ENCODE peak calls at places on chromosomes 2 and 18, in ten cellular contexts. O is GM12878, J is WERI-Rb-1, I is K562, X is fibroblast of mammary gland, K is AG04450, W is tibial artery, C is BE2C, U is kidney epithelial cell, V is A673. M is an unnamed sample.

GRCh38 chr2:85707304-85707703 is 13.1 kb downstream of the GNLY start:
- DNase-seq in O (peak; percentile 75), J (peak; percentile 62), I (peak; percentile 87), X (peak; percentile 94), K (peak; percentile 87), W (peak; percentile 68), C (peak; percentile 59), U (peak; percentile 78), V (peak; percentile 89), M (peak; percentile 92)

GRCh38 chr2:138475394-138475793 is 26.2 kb upstream of the SPOPL start:
- DNase-seq in O (peak; percentile 53), J (no peak), I (no peak), X (no peak), K (no peak), W (no peak), C (no peak), U (no peak), V (no peak), M (no peak)

GRCh38 chr2:126534508-126534907 is 121.5 kb upstream of the GYPC start:
- DNase-seq in O (no peak), J (no peak), I (no peak), X (no peak), K (no peak), W (no peak), C (no peak), U (no peak), V (no peak), M (no peak)

GRCh38 chr2:102155703-102156515 is 13.4 kb downstream of the IL1R1 start:
- DNase-seq in O (no peak), J (no peak), I (no peak), X (peak; percentile 82), K (no peak), W (peak; percentile 76), C (no peak), U (no peak), V (no peak), M (no peak)

GRCh38 chr2:77469086-77469485 is 53.1 kb downstream of the LRRTM4 start:
- DNase-seq in O (no peak), J (no peak), I (no peak), X (no peak), K (no peak), W (no peak), C (no peak), U (no peak), V (no peak), M (no peak)

GRCh38 chr2:58918138-58918537 is 677.0 kb upstream of the FANCL start:
- DNase-seq in O (no peak), J (no peak), I (no peak), X (peak; percentile 44), K (peak; percentile 26), W (no peak), C (no peak), U (no peak), V (no peak), M (no peak)

GRCh38 chr2:233131991-233132390 is 71.8 kb downstream of the INPP5D start:
- DNase-seq in O (no peak), J (no peak), I (no peak), X (no peak), K (no peak), W (no peak), C (no peak), U (peak; percentile 1), V (no peak), M (no peak)

GRCh38 chr2:100757621-100758394 is 62.1 kb upstream of the NPAS2 start:
- DNase-seq in O (no peak), J (no peak), I (no peak), X (peak; percentile 98), K (peak; percentile 84), W (no peak), C (no peak), U (no peak), V (peak; percentile 33), M (peak; percentile 91)

GRCh38 chr2:223967981-223968380 is 10.7 kb downstream of the MRPL44 start:
- DNase-seq in O (no peak), J (no peak), I (no peak), X (peak; percentile 84), K (no peak), W (no peak), C (no peak), U (no peak), V (no peak), M (no peak)

GRCh38 chr2:165793161-165793778 is 777 bp downstream of the GALNT3 start:
- DNase-seq in O (no peak), J (no peak), I (no peak), X (no peak), K (no peak), W (no peak), C (no peak), U (no peak), V (no peak), M (no peak)

GRCh38 chr2:113910110-113910717 is 20.3 kb downstream of the ACTR3 start:
- DNase-seq in O (no peak), J (no peak), I (peak; percentile 26), X (peak; percentile 29), K (no peak), W (no peak), C (no peak), U (no peak), V (no peak), M (no peak)

GRCh38 chr2:222180619-222181018 is 118.2 kb downstream of the PAX3 start:
- DNase-seq in O (no peak), J (no peak), I (no peak), X (peak; percentile 2), K (no peak), W (no peak), C (no peak), U (no peak), V (no peak), M (no peak)

GRCh38 chr18:59067873-59068272 is 71.8 kb upstream of the SEC11C start:
- DNase-seq in O (no peak), J (peak; percentile 56), I (peak; percentile 6), X (peak; percentile 43), K (no peak), W (no peak), C (peak; percentile 8), U (no peak), V (peak; percentile 41), M (no peak)

GRCh38 chr2:27461118-27461517 is 18.9 kb downstream of the KRTCAP3 start:
- DNase-seq in O (no peak), J (no peak), I (peak; percentile 78), X (no peak), K (no peak), W (no peak), C (no peak), U (no peak), V (no peak), M (no peak)

GRCh38 chr2:204749319-204749718 is 204.0 kb downstream of the PARD3B start:
- DNase-seq in O (no peak), J (no peak), I (no peak), X (peak; percentile 80), K (no peak), W (no peak), C (no peak), U (no peak), V (no peak), M (no peak)

DNA sequence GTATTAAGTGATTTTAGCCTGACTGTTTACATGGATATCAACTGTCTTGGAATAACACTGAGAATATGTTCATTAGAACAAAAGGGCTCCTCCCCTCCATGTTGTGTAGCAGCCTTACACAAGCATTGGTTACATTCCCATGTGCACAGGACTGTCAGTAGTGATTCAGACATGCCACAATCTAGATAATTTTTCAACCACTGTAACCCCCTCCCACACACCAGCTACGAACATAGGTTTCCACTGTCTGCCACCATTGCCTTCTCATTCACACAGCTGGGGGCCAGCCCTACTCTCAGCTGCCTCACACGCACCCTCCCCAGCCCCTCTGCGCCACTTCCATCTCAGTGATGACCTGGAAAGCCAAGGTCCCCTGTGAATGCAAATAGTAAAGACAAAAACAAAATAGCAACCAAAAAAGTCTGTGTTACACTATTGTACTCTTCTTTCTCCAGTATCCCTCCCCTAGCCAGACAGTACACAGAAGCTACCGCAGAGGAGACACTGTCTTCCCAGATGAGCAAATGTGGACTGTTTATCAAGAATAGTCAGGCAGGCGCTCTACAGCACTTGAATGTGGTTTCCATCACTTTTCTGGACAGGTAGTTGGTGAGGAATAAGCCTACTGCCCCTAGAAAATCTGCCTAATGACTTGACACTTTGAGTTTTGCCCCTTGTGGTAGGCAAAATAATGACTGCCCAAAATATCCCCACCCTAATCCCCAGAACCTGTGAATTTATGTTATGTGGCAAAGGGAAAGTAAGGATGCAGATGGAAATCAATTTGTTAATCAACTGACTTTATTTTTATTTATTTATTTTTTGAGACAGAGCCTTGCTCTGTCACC is 27.9 kb upstream of the TYMS start:
- DNase-seq in O (no peak), J (no peak), I (peak; percentile 44), X (no peak), K (no peak), W (no peak), C (no peak), U (no peak), V (peak; percentile 33), M (no peak)
- TF ChIP-seq CTCF in O (peak; percentile 20), J (no peak), I (peak; percentile 37), X (peak; percentile 26), K (peak; percentile 21), W (no peak), C (peak; percentile 7), U (peak; percentile 9), V (peak; percentile 32), M (peak; percentile 5)

DNA sequence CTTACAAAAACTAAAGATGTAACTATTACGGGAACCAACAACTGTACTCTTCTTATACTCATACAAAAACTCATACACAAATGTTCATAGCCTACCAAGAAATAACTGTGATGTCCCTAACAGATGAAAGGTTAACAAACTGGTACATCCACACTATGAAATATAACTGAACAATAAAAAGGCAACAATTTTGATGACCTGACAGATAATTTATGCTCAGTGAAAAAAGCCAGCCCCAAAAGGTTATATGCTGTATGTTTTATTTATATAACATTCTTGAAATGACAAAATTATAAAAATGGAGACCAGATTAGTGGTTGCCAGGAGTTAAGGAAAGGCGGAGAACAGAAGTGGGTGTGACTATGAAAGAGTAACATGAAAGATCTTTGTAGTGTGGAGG is 31.3 kb downstream of the REV1 start:
- DNase-seq in O (no peak), J (no peak), I (no peak), X (no peak), K (no peak), W (no peak), C (no peak), U (no peak), V (no peak), M (no peak)
- H3K4me3 ChIP-seq in O (no peak overlapping the region), J (no peak overlapping the region), I (no peak overlapping the region), X (no peak overlapping the region), K (no peak overlapping the region), W (no peak overlapping the region), C (no peak overlapping the region), U (no peak overlapping the region), V (no peak overlapping the region), M (no peak overlapping the region)

GRCh38 chr18:30457156-30457555 is 585.4 kb downstream of the DSC3 start:
- DNase-seq in O (no peak), J (no peak), I (peak; percentile 47), X (no peak), K (no peak), W (no peak), C (no peak), U (no peak), V (peak; percentile 3), M (no peak)
- TF ChIP-seq CTCF in O (no peak), J (no peak), I (no peak), X (no peak), K (no peak), W (no peak), C (no peak), U (no peak), V (no peak), M (no peak)

DNA sequence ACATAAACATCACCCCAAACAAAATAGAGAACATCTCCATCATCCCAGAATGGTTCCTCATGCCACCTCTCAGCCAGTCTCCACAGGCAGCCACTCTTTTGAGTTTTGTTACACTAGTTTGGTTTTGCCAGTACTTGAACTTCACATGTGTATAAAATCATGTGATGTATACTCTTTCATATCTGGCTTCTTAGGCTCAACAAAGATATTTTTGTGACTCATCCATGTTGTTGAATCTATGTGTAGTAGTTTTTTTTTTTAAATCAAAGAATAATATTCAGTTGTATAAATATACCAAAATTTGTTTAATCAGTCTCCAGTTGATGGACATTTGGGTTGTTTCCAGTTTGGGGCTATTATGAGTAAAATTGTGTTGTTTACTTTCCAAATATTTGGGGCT is 75.9 kb downstream of the PMS1 start:
- DNase-seq in O (no peak), J (no peak), I (no peak), X (peak; percentile 19), K (no peak), W (no peak), C (no peak), U (no peak), V (no peak), M (no peak)
- H3K4me3 ChIP-seq in O (no peak overlapping the region), J (no peak overlapping the region), I (no peak overlapping the region), X (no peak overlapping the region), K (no peak overlapping the region), W (no peak overlapping the region), C (no peak overlapping the region), U (no peak overlapping the region), V (no peak overlapping the region), M (no peak overlapping the region)

M was measured in HFF-Myc.